ENCODE peak calls at places on chromosomes 7 and 10, in five cellular contexts. N is T-cell; U is T-helper 17 cell; K is left cardiac atrium; F is stimulated activated naive CD8-positive, alpha-beta T cell treated with anti-CD3 and anti-CD28 coated beads, Interleukin-15, Interleukin-2, amounts not matched to agents 100 U/mL and 50 U/mL, for 24 hours. L is an unnamed sample.

GRCh38 chr7:40248681-40249080 is 113.9 kb downstream of the SUGCT start:
- ATAC-seq in N (no peak), U (no peak), K (no peak), F (no peak), L (no peak)

GRCh38 chr7:114941692-114942091 is 19.8 kb downstream of the MDFIC start:
- ATAC-seq in N (no peak), U (no peak), K (no peak), F (no peak), L (no peak)

GRCh38 chr10:117350905-117351304 is 24.3 kb downstream of the PDZD8 start:
- ATAC-seq in N (no peak), U (no peak), K (no peak), F (no peak), L (no peak)

GRCh38 chr10:95755511-95756004 is 405 bp upstream of the ENTPD1 start:
- ATAC-seq in N (peak), U (no peak), K (peak), F (no peak), L (no peak)

GRCh38 chr10:63673246-63673645 is 152.0 kb downstream of the REEP3 start:
- ATAC-seq in N (no peak), U (no peak), K (no peak), F (no peak), L (no peak)

GRCh38 chr10:102540023-102540422 is 36.3 kb downstream of the SUFU start:
- ATAC-seq in N (no peak), U (no peak), K (peak), F (peak), L (peak)

GRCh38 chr10:132421377-132422168 is 24.6 kb downstream of the PWWP2B start:
- ATAC-seq in N (peak), U (peak), K (peak), F (peak), L (peak)

GRCh38 chr10:87816842-87817178 is 1.2 kb downstream of the ATAD1 start:
- ATAC-seq in N (no peak), U (no peak), K (no peak), F (no peak), L (no peak)

GRCh38 chr7:85101347-85101746 is 85.5 kb downstream of the SEMA3D start:
- ATAC-seq in N (no peak), U (no peak), K (no peak), F (no peak), L (no peak)

GRCh38 chr10:84342584-84342983 is 14.2 kb downstream of the CCSER2 start:
- ATAC-seq in N (peak), U (no peak), K (no peak), F (no peak), L (peak)

GRCh38 chr7:1993776-1994740 is 238.7 kb downstream of the MAD1L1 start:
- ATAC-seq in N (no peak), U (no peak), K (no peak), F (no peak), L (no peak)

GRCh38 chr7:8827329-8827728 is 393.9 kb downstream of the NXPH1 start:
- ATAC-seq in N (no peak), U (no peak), K (no peak), F (no peak), L (no peak)

GRCh38 chr10:14039968-14040668 is 290.6 kb downstream of the FRMD4A start:
- ATAC-seq in N (no peak), U (no peak), K (peak), F (no peak), L (no peak)

GRCh38 chr10:119190353-119190752 is 11.7 kb upstream of the PRDX3 start:
- ATAC-seq in N (no peak), U (no peak), K (peak), F (no peak), L (no peak)

GRCh38 chr7:154841731-154842331 is 161.1 kb downstream of the PAXIP1 start:
- ATAC-seq in N (no peak), U (no peak), K (no peak), F (no peak), L (no peak)

GRCh38 chr7:155669717-155670505 is 25.4 kb downstream of the RBM33 start:
- ATAC-seq in N (no peak), U (no peak), K (peak), F (no peak), L (no peak)

GRCh38 chr10:34584164-34584563 is 230.9 kb downstream of the PARD3 start:
- ATAC-seq in N (no peak), U (no peak), K (peak), F (no peak), L (no peak)

GRCh38 chr10:3425261-3425660 is 252.7 kb upstream of the PITRM1 start:
- ATAC-seq in N (no peak), U (no peak), K (no peak), F (no peak), L (no peak)

GRCh38 chr10:83816942-83817341 is 322.4 kb upstream of the GHITM start:
- ATAC-seq in N (no peak), U (no peak), K (no peak), F (no peak), L (no peak)

GRCh38 chr7:123754295-123754871 is 5.6 kb upstream of the WASL start:
- ATAC-seq in N (no peak), U (no peak), K (no peak), F (no peak), L (no peak)

GRCh38 chr10:86798636-86799035 is 42.2 kb downstream of the BMPR1A start:
- ATAC-seq in N (no peak), U (no peak), K (no peak), F (no peak), L (peak)

GRCh38 chr10:70267161-70267933 is 16.5 kb downstream of the NPFFR1 start:
- ATAC-seq in N (no peak), U (no peak), K (peak), F (peak), L (no peak)

GRCh38 chr7:106143711-106144347 is 31.7 kb upstream of the SYPL1 start:
- ATAC-seq in N (no peak), U (no peak), K (no peak), F (no peak), L (no peak)

GRCh38 chr7:77258593-77258992 is 59.0 kb upstream of the FGL2 start:
- ATAC-seq in N (no peak), U (no peak), K (peak), F (no peak), L (no peak)

GRCh38 chr7:130272456-130273080 is 5.9 kb downstream of the CPA2 start:
- ATAC-seq in N (no peak), U (no peak), K (peak), F (no peak), L (no peak)

GRCh38 chr10:89837173-89838001 is 136.0 kb downstream of the KIF20B start:
- ATAC-seq in N (peak), U (peak), K (peak), F (peak), L (peak)

GRCh38 chr7:95045236-95045923 is 138.0 kb downstream of the PPP1R9A start:
- ATAC-seq in N (no peak), U (no peak), K (peak), F (no peak), L (no peak)

GRCh38 chr10:102674566-102674965 is 30.3 kb downstream of the TRIM8 start:
- ATAC-seq in N (peak), U (peak), K (peak), F (no peak), L (no peak)

GRCh38 chr10:71262817-71263216 is 50.4 kb downstream of the UNC5B start:
- ATAC-seq in N (no peak), U (no peak), K (no peak), F (peak), L (no peak)

GRCh38 chr7:118974836-118975235 is 750.3 kb downstream of the ANKRD7 start:
- ATAC-seq in N (no peak), U (no peak), K (no peak), F (no peak), L (no peak)